ENCODE peak calls at places on chromosomes 4 and X, in four cellular contexts. H, V, U and J are unnamed samples.

GRCh38 chr4:13455411-13455810 is 28.7 kb downstream of the RAB28 start:
- DNase-seq in U (no peak), V (no peak), H (no peak), J (no peak)

GRCh38 chr4:138199568-138200235 is 42.4 kb downstream of the SLC7A11 start:
- DNase-seq in V (peak), H (no peak), U (no peak), J (no peak)

GRCh38 chr4:152189451-152190179 is 346.3 kb downstream of the FBXW7 start:
- DNase-seq in U (peak), H (no peak), V (no peak), J (peak)

GRCh38 chrX:38052096-38052495 is 45.7 kb downstream of the SYTL5 start:
- DNase-seq in U (no peak), H (no peak), V (peak), J (no peak)

GRCh38 chr4:174464949-174465348 is 57.3 kb downstream of the HPGD start:
- DNase-seq in V (no peak), U (no peak), H (no peak), J (no peak)

GRCh38 chrX:56812515-56813105 is 83.6 kb downstream of the NBDY start:
- DNase-seq in V (no peak), H (no peak), U (peak), J (peak)

GRCh38 chr4:19772581-19772980 is 479.1 kb upstream of the SLIT2 start:
- DNase-seq in H (no peak), V (no peak), U (no peak), J (no peak)

GRCh38 chr4:38177035-38177791 is 217.0 kb downstream of the PTTG2 start:
- DNase-seq in U (no peak), V (no peak), H (no peak), J (peak)

GRCh38 chrX:153551135-153551534 is 33.7 kb downstream of the ATP2B3 start:
- DNase-seq in H (no peak), V (peak), U (no peak), J (no peak)

GRCh38 chr4:110778526-110778925 is 155.6 kb upstream of the PITX2 start:
- DNase-seq in U (no peak), H (no peak), V (peak), J (no peak)

GRCh38 chr4:5361968-5362367 is 310.7 kb downstream of the STK32B start:
- DNase-seq in H (no peak), V (no peak), U (no peak), J (no peak)

GRCh38 chr4:80192937-80193336 is 4.4 kb upstream of the PRDM8 start:
- DNase-seq in U (no peak), V (peak), H (no peak), J (no peak)

GRCh38 chrX:40083120-40083978 is 14.4 kb downstream of the BCOR start:
- DNase-seq in H (no peak), U (peak), V (no peak), J (peak)

GRCh38 chrX:14095702-14096101 is 66.0 kb upstream of the GEMIN8 start:
- DNase-seq in V (peak), H (peak), U (peak), J (peak)

GRCh38 chrX:130139474-130140201 is 26.0 kb downstream of the AIFM1 start:
- DNase-seq in U (no peak), V (no peak), H (no peak), J (no peak)

GRCh38 chr4:126991965-126992364 is 640.8 kb upstream of the INTU start:
- DNase-seq in U (no peak), H (peak), V (peak), J (no peak)

GRCh38 chr4:66691101-66691500 is 854.2 kb downstream of the CENPC start:
- DNase-seq in U (no peak), H (no peak), V (no peak), J (no peak)

GRCh38 chrX:46559062-46559461 is 13.8 kb upstream of the ZNF674 start:
- DNase-seq in H (no peak), V (no peak), U (no peak), J (no peak)

GRCh38 chrX:133781174-133781573 is 204.2 kb downstream of the GPC3 start:
- DNase-seq in U (no peak), V (no peak), H (no peak), J (no peak)

GRCh38 chr4:64248151-64248550 is 161.1 kb downstream of the TECRL start:
- DNase-seq in V (no peak), H (no peak), U (no peak), J (no peak)